ENCODE peak calls at places on chromosomes 13 and 19, in four cellular contexts. E is bronchial epithelial cell, S is right lobe of liver, Q is H1. G is an unnamed sample.

GRCh38 chr13:20633802-20634201 is 66.8 kb downstream of the IFT88 start:
- DNase-seq in E (peak), S (no peak), Q (no peak), G (no peak)

GRCh38 chr19:42370068-42370520 is 20.0 kb downstream of the CNFN start:
- DNase-seq in E (no peak), S (no peak), Q (peak), G (no peak)

GRCh38 chr19:36207605-36208252 is 6.7 kb downstream of the ZNF565 start:
- DNase-seq in E (no peak), S (no peak), Q (no peak), G (no peak)

GRCh38 chr13:114066956-114067355 is 65.5 kb downstream of the RASA3 start:
- DNase-seq in E (no peak), S (no peak), Q (no peak), G (no peak)

GRCh38 chr19:55408320-55408836 is 790 bp upstream of the UBE2S start:
- DNase-seq in E (no peak), S (no peak), Q (no peak), G (no peak)

GRCh38 chr19:14517840-14518505 is at the start of gene DNAJB1:
- DNase-seq in E (peak), S (peak), Q (peak), G (peak)

GRCh38 chr19:45780146-45780447 is 2.2 kb downstream of the DMPK start:
- DNase-seq in E (no peak), S (no peak), Q (no peak), G (no peak)

GRCh38 chr13:109781384-109782065 is 4.9 kb downstream of the IRS2 start:
- DNase-seq in E (no peak), S (no peak), Q (no peak), G (no peak)

GRCh38 chr13:57918913-57919312 is 287.4 kb downstream of the PCDH17 start:
- DNase-seq in E (no peak), S (no peak), Q (no peak), G (no peak)

GRCh38 chr19:18488838-18489626 is 32.8 kb downstream of the ELL start:
- DNase-seq in E (no peak), S (peak), Q (peak), G (no peak)

GRCh38 chr19:54881884-54882283 is 7.8 kb downstream of the FCAR start:
- DNase-seq in E (no peak), S (no peak), Q (no peak), G (no peak)

GRCh38 chr19:54138777-54139256 is 1.3 kb downstream of the CNOT3 start:
- DNase-seq in E (no peak), S (no peak), Q (no peak), G (no peak)

GRCh38 chr19:43527860-43528622 is 1.0 kb upstream of the ETHE1 start:
- DNase-seq in E (no peak), S (no peak), Q (no peak), G (no peak)

GRCh38 chr19:56324425-56324824 is 9.8 kb upstream of the ZSCAN5A start:
- DNase-seq in E (no peak), S (no peak), Q (no peak), G (no peak)

GRCh38 chr19:17420267-17420924 is 549 bp downstream of the MVB12A start:
- DNase-seq in E (no peak), S (peak), Q (peak), G (no peak)

GRCh38 chr19:21835429-21835809 is 563 bp downstream of the ZNF43 start:
- DNase-seq in E (no peak), S (no peak), Q (no peak), G (no peak)

GRCh38 chr19:16319466-16319865 is 5.2 kb upstream of the KLF2 start:
- DNase-seq in E (no peak), S (no peak), Q (no peak), G (peak)

GRCh38 chr13:111557921-111558699 is 237.7 kb downstream of the TEX29 start:
- DNase-seq in E (no peak), S (no peak), Q (no peak), G (no peak)

GRCh38 chr19:35533822-35534521 is 716 bp downstream of the GAPDHS start:
- DNase-seq in E (no peak), S (no peak), Q (peak), G (peak)

GRCh38 chr13:97241761-97242160 is 19.6 kb downstream of the MBNL2 start:
- DNase-seq in E (no peak), S (no peak), Q (no peak), G (no peak)

GRCh38 chr13:108961542-108962125 is 332.2 kb downstream of the MYO16 start:
- DNase-seq in E (peak), S (no peak), Q (no peak), G (peak)

GRCh38 chr19:51739466-51740213 is 12.0 kb downstream of the FPR1 start:
- DNase-seq in E (no peak), S (no peak), Q (no peak), G (peak)

GRCh38 chr13:110485604-110486003 is 75.9 kb downstream of the RAB20 start:
- DNase-seq in E (no peak), S (no peak), Q (peak), G (no peak)

GRCh38 chr19:35306473-35307246 is 14.7 kb downstream of the MAG start:
- DNase-seq in E (peak), S (no peak), Q (no peak), G (no peak)

GRCh38 chr13:39600766-39601165 is 2.2 kb downstream of the LHFPL6 start:
- DNase-seq in E (no peak), S (no peak), Q (peak), G (no peak)
- H3K4me3 ChIP-seq in E (no peak), S (no peak), Q (no peak), G (no peak)

GRCh38 chr19:39038098-39038497 is 5.7 kb upstream of the FBXO27 start:
- DNase-seq in E (peak), S (peak), Q (peak), G (no peak)
- TF ChIP-seq CTCF in E (peak), S (peak), Q (peak), G (no peak)

DNA sequence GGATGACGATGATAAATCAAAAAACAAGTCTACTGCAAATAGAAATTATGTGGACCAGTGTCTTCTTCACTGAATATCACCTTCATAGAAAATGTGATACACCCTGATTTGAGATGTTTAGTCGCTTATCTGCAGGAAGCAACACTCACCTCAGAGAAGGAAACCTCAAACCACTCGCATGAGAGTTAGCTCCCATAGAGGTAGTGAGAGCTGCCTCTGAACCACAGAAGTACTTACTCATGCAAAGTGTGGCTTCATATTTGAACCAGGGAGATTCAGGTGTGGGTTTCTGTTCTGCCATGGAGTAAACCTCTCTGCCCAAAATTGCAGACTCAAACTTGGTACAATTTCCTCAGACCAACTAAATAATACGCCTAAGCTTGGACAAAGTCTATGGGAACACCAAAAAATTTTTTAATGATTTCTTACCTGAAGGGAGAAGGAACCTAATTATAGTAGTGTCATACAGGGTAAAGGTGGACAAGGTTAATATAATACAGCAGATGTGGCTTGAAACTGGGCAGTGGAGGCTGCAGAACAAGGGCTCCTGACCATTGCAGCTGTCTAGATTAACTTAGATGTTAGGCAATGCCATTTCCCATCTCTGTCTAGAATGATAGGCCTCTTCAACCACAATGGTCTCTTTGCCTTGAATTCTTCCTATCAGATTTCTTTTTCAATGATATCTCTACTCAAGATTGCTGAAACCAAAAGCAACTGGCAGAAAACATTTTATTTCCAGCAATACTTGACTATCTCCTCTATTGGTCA is 29.6 kb upstream of the RCBTB2 start:
- DNase-seq in E (peak), S (no peak), Q (no peak), G (peak)
- H3K4me3 ChIP-seq in E (no peak), S (no peak), Q (no peak), G (no peak)

GRCh38 chr13:101455863-101456262 is 3.4 kb downstream of the ITGBL1 start:
- DNase-seq in E (peak), S (no peak), Q (no peak), G (no peak)

GRCh38 chr13:101454767-101455166 is 2.3 kb downstream of the ITGBL1 start:
- DNase-seq in E (peak), S (no peak), Q (no peak), G (no peak)

GRCh38 chr13:101452519-101453485 is at the start of gene ITGBL1:
- DNase-seq in E (no peak), S (no peak), Q (no peak), G (no peak)

GRCh38 chr13:101451641-101452040 is 834 bp upstream of the ITGBL1 start:
- DNase-seq in E (no peak), S (no peak), Q (no peak), G (no peak)

DNA sequence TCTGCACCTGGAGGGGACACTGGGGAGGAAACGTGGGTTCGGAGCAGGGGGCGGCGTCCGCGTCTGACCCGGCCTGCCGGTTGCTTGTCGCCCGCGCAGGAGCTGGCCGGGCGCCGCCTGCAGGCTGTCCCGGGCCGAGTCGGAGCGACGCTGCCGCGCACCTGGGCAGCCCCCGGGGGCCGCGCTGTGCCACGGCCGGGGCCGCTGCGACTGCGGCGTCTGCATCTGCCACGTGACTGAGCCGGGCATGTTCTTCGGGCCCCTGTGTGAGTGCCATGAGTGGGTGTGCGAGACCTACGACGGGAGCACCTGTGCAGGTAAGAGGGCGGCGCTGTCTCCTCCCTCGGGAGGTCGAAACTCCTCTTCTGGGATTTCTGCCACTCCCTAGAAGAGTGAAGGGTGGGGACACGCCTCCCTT is 1.3 kb downstream of the ITGBL1 start:
- DNase-seq in E (peak), S (no peak), Q (no peak), G (no peak)
- TF ChIP-seq CTCF in E (peak), S (no peak), Q (no peak), G (no peak)

DNA sequence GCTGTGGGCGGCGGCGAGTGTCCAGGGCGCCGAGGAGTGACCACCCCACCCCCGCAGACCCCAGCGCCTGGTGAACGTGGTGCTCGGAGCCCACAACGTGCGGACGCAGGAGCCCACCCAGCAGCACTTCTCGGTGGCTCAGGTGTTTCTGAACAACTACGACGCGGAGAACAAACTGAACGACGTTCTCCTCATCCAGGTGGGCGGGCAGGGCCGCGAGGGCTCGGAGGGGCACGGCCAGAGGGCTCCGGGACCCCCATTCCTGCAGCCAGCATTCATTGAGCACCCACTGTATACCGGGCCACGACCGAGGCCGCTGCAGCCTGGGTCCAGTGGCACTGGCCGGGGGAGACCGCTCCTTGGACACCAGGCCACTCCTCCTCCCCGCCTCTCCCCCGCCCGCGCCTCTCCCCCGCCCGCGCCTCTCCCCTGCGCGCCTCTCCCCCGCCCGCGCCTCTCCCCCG is 3.1 kb downstream of the PRTN3 start:
- DNase-seq in E (no peak), S (no peak), Q (no peak), G (peak)
- H3K4me3 ChIP-seq in E (peak), S (no peak), Q (peak), G (peak)

GRCh38 chr13:50192272-50192813 is 177.1 kb downstream of the KCNRG start:
- DNase-seq in E (no peak), S (no peak), Q (no peak), G (no peak)

GRCh38 chr13:50188696-50189095 is 173.5 kb downstream of the KCNRG start:
- DNase-seq in E (peak), S (no peak), Q (no peak), G (no peak)

GRCh38 chr13:50191004-50191403 is 175.8 kb downstream of the KCNRG start:
- DNase-seq in E (no peak), S (no peak), Q (no peak), G (no peak)

GRCh38 chr13:50187352-50188029 is 172.2 kb downstream of the KCNRG start:
- DNase-seq in E (no peak), S (no peak), Q (no peak), G (no peak)

GRCh38 chr13:50189450-50189849 is 174.2 kb downstream of the KCNRG start:
- DNase-seq in E (no peak), S (no peak), Q (no peak), G (no peak)
- TF ChIP-seq CTCF in E (no peak), S (no peak), Q (peak), G (no peak)

DNA sequence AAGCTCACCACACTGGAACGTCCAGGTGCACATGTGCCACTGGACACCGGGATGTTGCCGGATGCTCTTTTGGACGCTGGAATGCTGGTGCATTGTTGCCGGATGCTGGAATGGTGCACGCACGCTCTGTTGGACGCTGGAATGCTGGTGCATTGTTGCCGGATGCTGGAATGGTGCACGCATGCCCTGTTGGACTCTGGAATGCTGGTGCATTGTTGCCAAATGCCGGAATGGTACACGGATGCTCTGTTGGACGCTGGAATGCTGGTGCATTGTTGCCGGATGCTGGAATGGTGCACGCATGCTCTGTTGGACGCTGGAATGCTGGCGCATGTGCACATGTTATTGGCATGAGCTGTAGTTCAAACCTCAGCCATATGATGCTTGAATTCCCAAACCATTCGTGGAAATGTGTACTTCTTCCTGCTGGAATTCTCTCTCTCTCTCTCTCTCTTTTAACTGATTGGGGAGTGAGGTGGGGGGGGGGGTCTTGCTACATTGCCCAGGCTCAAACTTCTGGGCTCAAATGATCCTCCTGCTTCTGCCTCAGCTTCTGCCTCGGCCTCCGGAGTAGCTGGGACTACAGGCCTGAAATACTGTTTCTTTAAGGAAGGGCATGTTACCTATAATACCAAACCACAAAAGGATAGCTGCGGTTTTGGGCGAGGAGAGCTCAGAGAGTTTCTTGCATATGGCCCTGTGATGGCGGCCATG is 1.2 kb upstream of the MCF2L start:
- DNase-seq in E (no peak), S (no peak), Q (no peak), G (no peak)
- H3K4me3 ChIP-seq in E (no peak), S (peak), Q (peak), G (no peak)